ENCODE peak calls at places on chromosomes 13 and 19, in eight cellular contexts. One of them, this sample, is unnamed.

GRCh38 chr19:14005381-14006084 is 587 bp downstream of the RFX1 start:
- DNase-seq in activated gamma-delta T cell treated with anti-CD3 and anti-CD28 coated beads, Interleukin-2, amount 50 U/mL, for 16 hours: peak
- DNase-seq in foreskin keratinocyte: no peak
- DNase-seq in naive B cell: peak
- DNase-seq in IMR-90: peak
- DNase-seq in thyroid gland: peak
- DNase-seq in HuH-7: peak
- DNase-seq in NCI-H2171 treated with DMSO at 0.1 percent for 48 hours: peak
- DNase-seq in this sample: peak

GRCh38 chr13:98301721-98302120 is 124.7 kb upstream of the RNF113B start:
- DNase-seq in activated gamma-delta T cell treated with anti-CD3 and anti-CD28 coated beads, Interleukin-2, amount 50 U/mL, for 16 hours: no peak
- DNase-seq in foreskin keratinocyte: no peak
- DNase-seq in naive B cell: no peak
- DNase-seq in IMR-90: peak
- DNase-seq in thyroid gland: no peak
- DNase-seq in HuH-7: no peak
- DNase-seq in NCI-H2171 treated with DMSO at 0.1 percent for 48 hours: peak
- DNase-seq in this sample: peak

GRCh38 chr13:24135674-24136300 is 24.7 kb upstream of the SPATA13 start:
- DNase-seq in activated gamma-delta T cell treated with anti-CD3 and anti-CD28 coated beads, Interleukin-2, amount 50 U/mL, for 16 hours: no peak
- DNase-seq in foreskin keratinocyte: no peak
- DNase-seq in naive B cell: no peak
- DNase-seq in IMR-90: peak
- DNase-seq in thyroid gland: no peak
- DNase-seq in HuH-7: no peak
- DNase-seq in NCI-H2171 treated with DMSO at 0.1 percent for 48 hours: no peak
- DNase-seq in this sample: peak

GRCh38 chr13:113901642-113902041 is 37.8 kb upstream of the GAS6 start:
- DNase-seq in activated gamma-delta T cell treated with anti-CD3 and anti-CD28 coated beads, Interleukin-2, amount 50 U/mL, for 16 hours: no peak
- DNase-seq in foreskin keratinocyte: no peak
- DNase-seq in naive B cell: no peak
- DNase-seq in IMR-90: no peak
- DNase-seq in thyroid gland: no peak
- DNase-seq in HuH-7: no peak
- DNase-seq in NCI-H2171 treated with DMSO at 0.1 percent for 48 hours: no peak
- DNase-seq in this sample: no peak

GRCh38 chr19:45175663-45176345 is 2.2 kb downstream of the TRAPPC6A start:
- DNase-seq in activated gamma-delta T cell treated with anti-CD3 and anti-CD28 coated beads, Interleukin-2, amount 50 U/mL, for 16 hours: no peak
- DNase-seq in foreskin keratinocyte: peak
- DNase-seq in naive B cell: no peak
- DNase-seq in IMR-90: no peak
- DNase-seq in thyroid gland: no peak
- DNase-seq in HuH-7: no peak
- DNase-seq in NCI-H2171 treated with DMSO at 0.1 percent for 48 hours: no peak
- DNase-seq in this sample: no peak

GRCh38 chr19:38838208-38838985 is 6.8 kb upstream of the ECH1 start:
- DNase-seq in activated gamma-delta T cell treated with anti-CD3 and anti-CD28 coated beads, Interleukin-2, amount 50 U/mL, for 16 hours: no peak
- DNase-seq in foreskin keratinocyte: peak
- DNase-seq in naive B cell: no peak
- DNase-seq in IMR-90: no peak
- DNase-seq in thyroid gland: no peak
- DNase-seq in HuH-7: peak
- DNase-seq in NCI-H2171 treated with DMSO at 0.1 percent for 48 hours: no peak
- DNase-seq in this sample: peak

GRCh38 chr19:5585461-5586299 is 17.9 kb upstream of the TINCR start:
- DNase-seq in activated gamma-delta T cell treated with anti-CD3 and anti-CD28 coated beads, Interleukin-2, amount 50 U/mL, for 16 hours: peak
- DNase-seq in foreskin keratinocyte: no peak
- DNase-seq in naive B cell: peak
- DNase-seq in IMR-90: no peak
- DNase-seq in thyroid gland: peak
- DNase-seq in HuH-7: no peak
- DNase-seq in NCI-H2171 treated with DMSO at 0.1 percent for 48 hours: peak
- DNase-seq in this sample: peak

GRCh38 chr13:48536851-48537250 is 4.0 kb upstream of the RCBTB2 start:
- DNase-seq in activated gamma-delta T cell treated with anti-CD3 and anti-CD28 coated beads, Interleukin-2, amount 50 U/mL, for 16 hours: no peak
- DNase-seq in foreskin keratinocyte: no peak
- DNase-seq in naive B cell: no peak
- DNase-seq in IMR-90: no peak
- DNase-seq in thyroid gland: no peak
- DNase-seq in HuH-7: no peak
- DNase-seq in NCI-H2171 treated with DMSO at 0.1 percent for 48 hours: no peak
- DNase-seq in this sample: no peak

GRCh38 chr19:56111601-56112312 is 9.3 kb downstream of the ZNF787 start:
- DNase-seq in activated gamma-delta T cell treated with anti-CD3 and anti-CD28 coated beads, Interleukin-2, amount 50 U/mL, for 16 hours: peak
- DNase-seq in foreskin keratinocyte: no peak
- DNase-seq in naive B cell: peak
- DNase-seq in IMR-90: no peak
- DNase-seq in thyroid gland: no peak
- DNase-seq in HuH-7: no peak
- DNase-seq in NCI-H2171 treated with DMSO at 0.1 percent for 48 hours: no peak
- DNase-seq in this sample: no peak

GRCh38 chr13:76656056-76656455 is 230.1 kb downstream of the KCTD12 start:
- DNase-seq in activated gamma-delta T cell treated with anti-CD3 and anti-CD28 coated beads, Interleukin-2, amount 50 U/mL, for 16 hours: no peak
- DNase-seq in foreskin keratinocyte: no peak
- DNase-seq in naive B cell: no peak
- DNase-seq in IMR-90: no peak
- DNase-seq in thyroid gland: no peak
- DNase-seq in HuH-7: no peak
- DNase-seq in NCI-H2171 treated with DMSO at 0.1 percent for 48 hours: no peak
- DNase-seq in this sample: no peak

GRCh38 chr19:30674656-30675055 is 302.5 kb downstream of the ZNF536 start:
- DNase-seq in activated gamma-delta T cell treated with anti-CD3 and anti-CD28 coated beads, Interleukin-2, amount 50 U/mL, for 16 hours: no peak
- DNase-seq in foreskin keratinocyte: no peak
- DNase-seq in naive B cell: no peak
- DNase-seq in IMR-90: no peak
- DNase-seq in thyroid gland: no peak
- DNase-seq in HuH-7: no peak
- DNase-seq in NCI-H2171 treated with DMSO at 0.1 percent for 48 hours: no peak
- DNase-seq in this sample: no peak